ENCODE peak calls at places on chromosomes 12 and 14, in ten cellular contexts. W is body of pancreas, F is vagina, K is stomach, G is prostate gland, D is uterus, J is sigmoid colon, Z is transverse colon, R is heart left ventricle, T is IMR-90. L is an unnamed sample. For H3K27me3, the result is how much of the 10 kb centered on the place peaks cover.

GRCh38 chr14:50822501-50823042 is 8.4 kb downstream of the NIN start:
- DNase-seq in F (no peak), Z (no peak), J (no peak), W (no peak), R (no peak), D (no peak), G (no peak), K (no peak), T (no peak), L (no peak)

GRCh38 chr14:63777024-63777423 is 49.2 kb upstream of the SGPP1 start:
- DNase-seq in J (no peak), T (peak), R (no peak), G (no peak), W (no peak), D (no peak), Z (no peak), K (no peak), F (no peak), L (no peak)

GRCh38 chr14:100221419-100222218 is 17.3 kb upstream of the YY1 start:
- DNase-seq in T (peak), D (peak), G (peak), K (peak), W (peak), Z (peak), J (no peak), R (peak), F (no peak), L (peak)

GRCh38 chr12:53596920-53597363 is 29.2 kb downstream of the ATF7 start:
- DNase-seq in W (no peak), G (no peak), F (no peak), T (peak), Z (no peak), R (no peak), K (no peak), D (no peak), J (no peak), L (no peak)

GRCh38 chr14:24307575-24308341 is at the start of gene CIDEB:
- DNase-seq in J (peak), K (peak), G (peak), D (peak), F (no peak), T (peak), R (peak), W (peak), Z (peak), L (peak)

GRCh38 chr12:101877816-101878811 is 734 bp downstream of the DRAM1 start:
- DNase-seq in K (peak), W (peak), G (peak), F (no peak), J (peak), T (no peak), D (peak), R (peak), Z (peak), L (peak)

GRCh38 chr12:109544955-109545531 is 28.3 kb downstream of the MMAB start:
- DNase-seq in T (peak), K (no peak), G (no peak), W (no peak), D (no peak), F (no peak), Z (no peak), J (no peak), R (no peak), L (no peak)

GRCh38 chr12:6312529-6313325 is 2.2 kb downstream of the PLEKHG6 start:
- DNase-seq in W (peak), K (peak), G (peak), J (peak), F (no peak), R (no peak), Z (peak), D (no peak), T (no peak), L (no peak)

GRCh38 chr12:105417732-105418131 is 87.2 kb downstream of the C12orf75 start:
- DNase-seq in R (no peak), J (no peak), W (no peak), Z (no peak), K (no peak), D (no peak), G (no peak), T (no peak), F (no peak), L (no peak)

GRCh38 chr12:19338405-19338804 is 100.9 kb upstream of the AEBP2 start:
- DNase-seq in K (no peak), F (no peak), G (no peak), T (peak), Z (no peak), W (no peak), R (no peak), D (no peak), J (no peak), L (peak)

GRCh38 chr14:79256311-79256879 is 954.9 kb downstream of the DIO2 start:
- DNase-seq in D (no peak), K (no peak), W (no peak), R (no peak), J (no peak), T (no peak), G (no peak), F (no peak), Z (no peak), L (no peak)

GRCh38 chr12:96034631-96035282 is 630 bp downstream of the LTA4H start:
- DNase-seq in Z (peak), J (no peak), G (no peak), W (peak), R (peak), F (peak), T (peak), K (no peak), D (peak), L (peak)

GRCh38 chr14:68637106-68638021 is 155.5 kb downstream of the ZFP36L1 start:
- DNase-seq in G (no peak), Z (no peak), R (peak), F (peak), W (no peak), T (peak), D (peak), K (no peak), J (peak), L (peak)

GRCh38 chr14:87869619-87870583 is 123.1 kb downstream of the GALC start:
- DNase-seq in T (peak), Z (no peak), W (no peak), K (no peak), D (no peak), R (no peak), F (no peak), J (no peak), G (no peak), L (no peak)

GRCh38 chr12:49146406-49146805 is 15.2 kb upstream of the TUBA1B start:
- DNase-seq in J (no peak), T (no peak), G (no peak), R (no peak), F (no peak), Z (no peak), K (no peak), D (no peak), W (no peak), L (no peak)

GRCh38 chr12:70853326-70853725 is 67.2 kb downstream of the PTPRR start:
- DNase-seq in K (no peak), W (peak), J (peak), F (no peak), R (no peak), D (no peak), Z (no peak), T (peak), G (no peak), L (no peak)

GRCh38 chr12:43501705-43502104 is 50.3 kb downstream of the ADAMTS20 start:
- DNase-seq in F (no peak), T (peak), G (no peak), J (no peak), W (no peak), R (no peak), D (no peak), K (no peak), Z (no peak), L (no peak)

GRCh38 chr12:108307006-108307405 is 32.1 kb downstream of the CMKLR1 start:
- DNase-seq in G (no peak), F (no peak), D (no peak), R (no peak), T (peak), J (no peak), Z (no peak), W (no peak), K (no peak), L (no peak)

GRCh38 chr14:67137744-67138371 is 51.4 kb upstream of the GARIN2 start:
- DNase-seq in J (no peak), Z (no peak), D (no peak), W (no peak), T (peak), F (no peak), G (no peak), R (no peak), K (no peak), L (no peak)

GRCh38 chr12:5172886-5173285 is 129.2 kb downstream of the KCNA5 start:
- DNase-seq in F (no peak), G (no peak), W (no peak), D (no peak), R (no peak), Z (no peak), J (no peak), T (no peak), K (no peak), L (no peak)

GRCh38 chr12:80624986-80625530 is 82.4 kb upstream of the MYF6 start:
- DNase-seq in K (no peak), F (no peak), J (no peak), T (no peak), D (no peak), W (no peak), Z (no peak), R (no peak), G (no peak), L (no peak)

GRCh38 chr12:123022205-123022604 is 41.7 kb downstream of the ARL6IP4 start:
- DNase-seq in K (no peak), R (peak), W (no peak), F (no peak), T (no peak), D (no peak), J (no peak), Z (no peak), G (no peak), L (no peak)

GRCh38 chr12:92502417-92503028 is 200.3 kb upstream of the PLEKHG7 start:
- DNase-seq in T (no peak), K (no peak), F (no peak), R (no peak), G (no peak), W (peak), J (no peak), Z (no peak), D (no peak), L (no peak)

GRCh38 chr12:81699572-81699971 is 59.6 kb downstream of the PPFIA2 start:
- DNase-seq in F (no peak), J (no peak), K (no peak), W (no peak), G (no peak), Z (no peak), D (no peak), R (no peak), T (no peak), L (no peak)

GRCh38 chr12:94801736-94802135 is 151.4 kb upstream of the TMCC3 start:
- DNase-seq in W (no peak), K (no peak), Z (no peak), D (no peak), F (no peak), R (no peak), G (no peak), J (no peak), T (no peak), L (no peak)

GRCh38 chr12:45415393-45415817 is 199.5 kb downstream of the ANO6 start:
- DNase-seq in K (no peak), J (peak), R (peak), Z (no peak), T (peak), F (no peak), D (peak), G (no peak), W (no peak), L (peak)

GRCh38 chr12:96502477-96502876 is 13.1 kb downstream of the CFAP54 start:
- DNase-seq in D (no peak), Z (peak), W (no peak), F (no peak), R (no peak), K (no peak), T (no peak), G (no peak), J (no peak), L (no peak)

GRCh38 chr12:84706374-84706773 is 206.2 kb downstream of the SLC6A15 start:
- DNase-seq in J (no peak), W (no peak), D (no peak), F (no peak), R (no peak), T (no peak), G (no peak), K (no peak), Z (no peak), L (no peak)

DNA sequence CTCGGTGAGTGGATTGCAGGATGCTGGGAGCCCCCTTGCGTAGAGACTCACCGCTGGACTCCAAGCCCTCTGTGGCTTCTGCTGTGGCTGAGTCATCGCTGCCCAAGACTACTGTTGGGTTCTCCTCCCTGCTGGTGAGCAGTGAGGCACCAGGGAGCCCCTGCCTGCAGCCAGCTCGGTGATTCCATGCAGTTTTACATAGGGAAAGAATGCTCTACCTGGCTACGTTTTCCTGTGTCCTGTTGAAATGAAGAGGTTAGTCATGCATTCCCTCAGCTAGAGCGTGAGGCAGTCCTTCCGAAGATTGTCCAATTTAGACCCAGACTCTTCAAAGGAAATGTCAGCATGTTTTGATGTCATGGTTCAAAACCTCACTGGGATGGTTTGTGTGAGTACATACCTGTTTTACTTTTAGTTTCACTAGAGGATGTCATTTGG is 28.2 kb downstream of the TRAF3 start:
- DNase-seq in D (no peak), F (no peak), K (no peak), J (no peak), R (no peak), W (no peak), Z (peak), T (peak), G (no peak), L (no peak)
- TF ChIP-seq POLR2A in D (no peak), F (no peak), K (no peak), J (no peak), R (no peak), W (no peak), Z (no peak), T (no peak), G (no peak), L (no peak)

GRCh38 chr12:121626853-121627623 is 708 bp downstream of the ORAI1 start:
- DNase-seq in F (no peak), Z (peak), J (peak), K (peak), T (peak), W (peak), D (peak), R (peak), G (peak), L (peak)

GRCh38 chr12:121632069-121632970 is 6.0 kb downstream of the ORAI1 start:
- DNase-seq in J (no peak), Z (no peak), R (no peak), K (no peak), G (no peak), D (no peak), F (no peak), W (no peak), T (peak), L (no peak)

GRCh38 chr12:121628037-121628436 is 1.7 kb downstream of the ORAI1 start:
- DNase-seq in G (no peak), Z (peak), J (no peak), W (peak), T (no peak), D (no peak), K (peak), R (no peak), F (no peak), L (no peak)

GRCh38 chr12:121628536-121628935 is 2.2 kb downstream of the ORAI1 start:
- DNase-seq in T (no peak), W (no peak), F (no peak), Z (no peak), D (no peak), J (no peak), G (no peak), K (no peak), R (no peak), L (no peak)

DNA sequence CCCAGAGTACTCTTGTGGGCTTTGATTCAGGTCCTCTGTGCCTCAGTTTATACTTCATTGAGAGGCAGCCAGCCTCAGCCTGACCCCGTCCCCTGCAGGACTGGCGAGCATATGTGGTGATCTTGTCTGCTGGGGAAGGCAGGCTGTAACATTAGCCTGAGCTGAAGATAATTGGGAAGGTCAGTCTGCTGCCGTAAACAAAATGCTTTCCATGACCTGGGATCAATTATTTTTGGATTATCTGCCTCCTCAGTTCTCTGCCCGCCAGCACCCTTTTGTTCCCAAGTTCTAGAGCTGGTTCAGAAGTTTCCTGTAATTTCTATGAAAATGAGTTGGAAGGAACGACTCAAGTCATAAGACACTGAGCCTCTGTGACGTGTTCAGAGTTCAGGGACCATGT is 4.5 kb downstream of the ORAI1 start:
- DNase-seq in W (no peak), G (no peak), F (no peak), D (no peak), K (no peak), R (no peak), Z (no peak), J (no peak), T (no peak), L (no peak)
- H3K27ac ChIP-seq in W (no peak), G (no peak), F (no peak), D (no peak), K (peak), R (no peak), Z (peak), J (no peak), T (no peak), L (peak)

DNA sequence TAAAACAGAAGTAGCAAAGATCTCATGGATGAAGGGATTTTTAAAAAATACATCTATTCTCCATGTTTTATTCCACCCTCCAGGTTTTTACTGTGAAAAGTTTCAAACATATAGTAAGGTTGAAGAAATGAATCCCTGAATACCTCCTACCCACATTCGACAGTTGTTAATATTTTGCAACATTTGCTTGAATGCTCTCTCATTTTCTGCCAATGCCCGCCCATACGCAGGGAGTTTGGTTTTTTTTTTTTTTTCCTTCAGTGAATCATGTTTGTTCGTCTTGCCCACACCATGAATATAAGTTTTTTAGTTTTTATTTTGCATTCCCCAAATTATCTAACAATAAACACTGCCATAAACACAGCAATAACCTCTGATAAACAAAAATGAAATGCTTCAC is 82.9 kb downstream of the MAP1LC3B2 start:
- DNase-seq in K (no peak), F (no peak), G (no peak), D (no peak), W (no peak), Z (no peak), R (no peak), T (no peak), J (no peak), L (no peak)
- H3K27me3 ChIP-seq in K (under half), F (under half), G (under half), D (under half), W (under half), Z (under half), R (under half), T (under half), J (under half), L (under half)

DNA sequence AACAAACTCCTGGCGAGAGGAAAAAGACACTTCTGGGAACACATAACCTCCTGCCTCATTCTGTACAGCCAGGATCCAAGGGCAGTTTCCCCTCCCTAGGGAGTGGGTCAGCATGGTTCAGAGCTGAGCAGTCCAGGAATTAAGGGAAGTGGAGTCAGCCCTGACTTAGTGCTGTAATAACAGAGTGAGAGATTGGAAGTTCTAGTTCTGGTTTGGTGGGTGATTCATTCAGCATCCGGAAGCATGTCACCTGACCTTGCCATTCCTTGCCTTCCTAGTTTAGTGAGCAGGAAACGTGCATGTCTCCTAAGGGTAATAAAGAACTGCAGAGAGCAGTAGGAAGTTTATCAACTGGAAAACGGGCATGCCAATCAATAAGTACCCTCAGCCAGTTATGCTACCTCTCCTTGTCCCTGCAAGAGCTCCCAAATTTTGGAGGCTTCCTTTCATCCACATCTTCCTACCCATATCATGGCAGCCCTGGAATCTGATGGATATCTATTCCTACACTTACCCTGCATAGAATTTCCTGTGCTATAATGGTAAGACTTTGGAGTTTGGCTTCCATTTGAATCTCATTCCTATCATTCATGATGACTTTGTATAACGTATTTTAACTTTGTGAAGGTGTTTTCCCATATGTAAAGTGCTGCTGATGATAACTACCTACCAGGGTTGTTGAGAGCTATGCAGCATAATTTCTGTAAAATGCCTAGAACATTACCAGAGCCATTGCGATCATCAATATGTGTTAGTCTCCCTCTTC is 28.5 kb upstream of the MAGOHB start:
- DNase-seq in Z (peak), F (no peak), T (peak), W (no peak), K (no peak), G (no peak), D (no peak), J (no peak), R (no peak), L (no peak)
- TF ChIP-seq POLR2A in Z (peak), F (no peak), T (no peak), W (no peak), K (no peak), G (no peak), D (no peak), J (no peak), R (no peak), L (no peak)